ENCODE peak calls at places on chromosomes 6 and 20, in eight cellular contexts. One of them, this sample, is unnamed.

GRCh38 chr6:37033255-37033654 is 27.8 kb downstream of the FGD2 start:
- DNase-seq in fibroblast of lung: no peak
- DNase-seq in breast epithelium: no peak
- DNase-seq in psoas muscle: no peak
- DNase-seq in HCT116: no peak
- DNase-seq in left lung: no peak
- DNase-seq in PC-9: no peak
- DNase-seq in heart right ventricle: no peak
- DNase-seq in this sample: peak; percentile 91

GRCh38 chr6:43946641-43947363 is 176.8 kb downstream of the VEGFA start:
- DNase-seq in fibroblast of lung: no peak
- DNase-seq in breast epithelium: no peak
- DNase-seq in left lung: no peak
- DNase-seq in PC-9: no peak
- DNase-seq in HCT116: no peak
- DNase-seq in heart right ventricle: no peak
- DNase-seq in psoas muscle: no peak
- DNase-seq in this sample: no peak

GRCh38 chr20:11492391-11492790 is 425.3 kb upstream of the BTBD3 start:
- DNase-seq in breast epithelium: no peak
- DNase-seq in left lung: no peak
- DNase-seq in fibroblast of lung: no peak
- DNase-seq in heart right ventricle: no peak
- DNase-seq in psoas muscle: no peak
- DNase-seq in PC-9: no peak
- DNase-seq in HCT116: no peak
- DNase-seq in this sample: no peak

GRCh38 chr6:169252805-169253189 is 849 bp downstream of the THBS2 start:
- DNase-seq in fibroblast of lung: peak; percentile 41
- DNase-seq in PC-9: no peak
- DNase-seq in breast epithelium: no peak
- DNase-seq in heart right ventricle: no peak
- DNase-seq in psoas muscle: no peak
- DNase-seq in left lung: no peak
- DNase-seq in HCT116: no peak
- DNase-seq in this sample: no peak

GRCh38 chr6:154797857-154798256 is 64.6 kb downstream of the SCAF8 start:
- DNase-seq in HCT116: no peak
- DNase-seq in fibroblast of lung: no peak
- DNase-seq in PC-9: no peak
- DNase-seq in breast epithelium: no peak
- DNase-seq in psoas muscle: no peak
- DNase-seq in heart right ventricle: no peak
- DNase-seq in left lung: no peak
- DNase-seq in this sample: no peak

GRCh38 chr6:43725643-43726580 is 38.3 kb upstream of the MRPS18A start:
- DNase-seq in left lung: no peak
- DNase-seq in heart right ventricle: no peak
- DNase-seq in fibroblast of lung: no peak
- DNase-seq in breast epithelium: no peak
- DNase-seq in PC-9: no peak
- DNase-seq in psoas muscle: no peak
- DNase-seq in HCT116: no peak
- DNase-seq in this sample: peak; percentile 38

GRCh38 chr20:38534756-38535155 is 46.2 kb upstream of the ADIG start:
- DNase-seq in HCT116: no peak
- DNase-seq in left lung: no peak
- DNase-seq in heart right ventricle: no peak
- DNase-seq in fibroblast of lung: no peak
- DNase-seq in breast epithelium: no peak
- DNase-seq in psoas muscle: no peak
- DNase-seq in PC-9: no peak
- DNase-seq in this sample: peak; percentile 35

GRCh38 chr6:14671261-14671681 is 553.7 kb downstream of the CD83 start:
- DNase-seq in fibroblast of lung: peak; percentile 81
- DNase-seq in heart right ventricle: peak; percentile 47
- DNase-seq in PC-9: peak; percentile 78
- DNase-seq in HCT116: no peak
- DNase-seq in left lung: no peak
- DNase-seq in psoas muscle: peak; percentile 62
- DNase-seq in breast epithelium: no peak
- DNase-seq in this sample: no peak

GRCh38 chr6:9168669-9169068 is 733.3 kb upstream of the SLC35B3 start:
- DNase-seq in fibroblast of lung: no peak
- DNase-seq in HCT116: no peak
- DNase-seq in heart right ventricle: no peak
- DNase-seq in breast epithelium: no peak
- DNase-seq in PC-9: no peak
- DNase-seq in psoas muscle: no peak
- DNase-seq in left lung: no peak
- DNase-seq in this sample: no peak

GRCh38 chr6:168366473-168366872 is 46.9 kb upstream of the DACT2 start:
- DNase-seq in breast epithelium: no peak
- DNase-seq in psoas muscle: no peak
- DNase-seq in fibroblast of lung: no peak
- DNase-seq in PC-9: no peak
- DNase-seq in left lung: no peak
- DNase-seq in heart right ventricle: no peak
- DNase-seq in HCT116: no peak
- DNase-seq in this sample: no peak

GRCh38 chr20:59743767-59744485 is 139.6 kb downstream of the PHACTR3 start:
- DNase-seq in PC-9: no peak
- DNase-seq in heart right ventricle: no peak
- DNase-seq in psoas muscle: no peak
- DNase-seq in HCT116: peak; percentile 27
- DNase-seq in fibroblast of lung: no peak
- DNase-seq in left lung: no peak
- DNase-seq in breast epithelium: no peak
- DNase-seq in this sample: no peak

GRCh38 chr6:40425192-40425919 is 161.8 kb downstream of the LRFN2 start:
- DNase-seq in heart right ventricle: peak; percentile 38
- DNase-seq in HCT116: no peak
- DNase-seq in psoas muscle: no peak
- DNase-seq in fibroblast of lung: no peak
- DNase-seq in PC-9: no peak
- DNase-seq in breast epithelium: peak; percentile 84
- DNase-seq in left lung: no peak
- DNase-seq in this sample: no peak

GRCh38 chr20:35561671-35562070 is 19.8 kb downstream of the ERGIC3 start:
- DNase-seq in HCT116: no peak
- DNase-seq in PC-9: no peak
- DNase-seq in left lung: peak; percentile 45
- DNase-seq in psoas muscle: peak; percentile 35
- DNase-seq in fibroblast of lung: no peak
- DNase-seq in breast epithelium: no peak
- DNase-seq in heart right ventricle: no peak
- DNase-seq in this sample: no peak

GRCh38 chr20:24050119-24050518 is 61.5 kb upstream of the GGTLC1 start:
- DNase-seq in left lung: no peak
- DNase-seq in PC-9: no peak
- DNase-seq in fibroblast of lung: no peak
- DNase-seq in heart right ventricle: no peak
- DNase-seq in breast epithelium: no peak
- DNase-seq in psoas muscle: no peak
- DNase-seq in HCT116: no peak
- DNase-seq in this sample: no peak

GRCh38 chr6:18845891-18846290 is 458.7 kb downstream of the RNF144B start:
- DNase-seq in PC-9: no peak
- DNase-seq in fibroblast of lung: no peak
- DNase-seq in heart right ventricle: no peak
- DNase-seq in left lung: no peak
- DNase-seq in breast epithelium: no peak
- DNase-seq in psoas muscle: no peak
- DNase-seq in HCT116: no peak
- DNase-seq in this sample: no peak

GRCh38 chr20:34824026-34824860 is 1.2 kb downstream of the NCOA6 start:
- DNase-seq in breast epithelium: peak; percentile 68
- DNase-seq in fibroblast of lung: peak; percentile 45
- DNase-seq in heart right ventricle: peak; percentile 29
- DNase-seq in left lung: no peak
- DNase-seq in psoas muscle: peak; percentile 63
- DNase-seq in HCT116: peak; percentile 82
- DNase-seq in PC-9: peak; percentile 83
- DNase-seq in this sample: peak; percentile 89

GRCh38 chr6:85983032-85983659 is 340.5 kb upstream of the SYNCRIP start:
- DNase-seq in left lung: no peak
- DNase-seq in fibroblast of lung: no peak
- DNase-seq in PC-9: no peak
- DNase-seq in psoas muscle: no peak
- DNase-seq in breast epithelium: no peak
- DNase-seq in HCT116: no peak
- DNase-seq in heart right ventricle: no peak
- DNase-seq in this sample: no peak

GRCh38 chr6:128630213-128630612 is 109.8 kb upstream of the PTPRK start:
- DNase-seq in left lung: no peak
- DNase-seq in psoas muscle: no peak
- DNase-seq in PC-9: peak; percentile 95
- DNase-seq in fibroblast of lung: no peak
- DNase-seq in heart right ventricle: no peak
- DNase-seq in HCT116: no peak
- DNase-seq in breast epithelium: no peak
- DNase-seq in this sample: no peak

GRCh38 chr6:88963139-88964090 is at the start of gene RNGTT:
- DNase-seq in heart right ventricle: peak; percentile 99
- DNase-seq in fibroblast of lung: peak; percentile 97
- DNase-seq in psoas muscle: peak; percentile 99
- DNase-seq in PC-9: peak; percentile 89
- DNase-seq in left lung: peak; percentile 100
- DNase-seq in breast epithelium: peak; percentile 98
- DNase-seq in HCT116: peak; percentile 94
- DNase-seq in this sample: peak; percentile 98
- TF ChIP-seq CTCF in heart right ventricle: no peak
- TF ChIP-seq CTCF in fibroblast of lung: peak; percentile 1
- TF ChIP-seq CTCF in psoas muscle: no peak
- TF ChIP-seq CTCF in PC-9: no peak
- TF ChIP-seq CTCF in left lung: no peak
- TF ChIP-seq CTCF in breast epithelium: no peak
- TF ChIP-seq CTCF in HCT116: no peak
- TF ChIP-seq CTCF in this sample: no peak

GRCh38 chr6:77620290-77620882 is 32.5 kb upstream of the MEI4 start:
- DNase-seq in breast epithelium: no peak
- DNase-seq in PC-9: no peak
- DNase-seq in heart right ventricle: no peak
- DNase-seq in fibroblast of lung: no peak
- DNase-seq in psoas muscle: no peak
- DNase-seq in left lung: no peak
- DNase-seq in HCT116: peak; percentile 23
- DNase-seq in this sample: peak; percentile 4
- TF ChIP-seq CTCF in breast epithelium: no peak
- TF ChIP-seq CTCF in PC-9: peak; percentile 23
- TF ChIP-seq CTCF in heart right ventricle: peak; percentile 15
- TF ChIP-seq CTCF in fibroblast of lung: no peak
- TF ChIP-seq CTCF in psoas muscle: no peak
- TF ChIP-seq CTCF in left lung: peak; percentile 39
- TF ChIP-seq CTCF in HCT116: peak; percentile 64
- TF ChIP-seq CTCF in this sample: peak; percentile 26

DNA sequence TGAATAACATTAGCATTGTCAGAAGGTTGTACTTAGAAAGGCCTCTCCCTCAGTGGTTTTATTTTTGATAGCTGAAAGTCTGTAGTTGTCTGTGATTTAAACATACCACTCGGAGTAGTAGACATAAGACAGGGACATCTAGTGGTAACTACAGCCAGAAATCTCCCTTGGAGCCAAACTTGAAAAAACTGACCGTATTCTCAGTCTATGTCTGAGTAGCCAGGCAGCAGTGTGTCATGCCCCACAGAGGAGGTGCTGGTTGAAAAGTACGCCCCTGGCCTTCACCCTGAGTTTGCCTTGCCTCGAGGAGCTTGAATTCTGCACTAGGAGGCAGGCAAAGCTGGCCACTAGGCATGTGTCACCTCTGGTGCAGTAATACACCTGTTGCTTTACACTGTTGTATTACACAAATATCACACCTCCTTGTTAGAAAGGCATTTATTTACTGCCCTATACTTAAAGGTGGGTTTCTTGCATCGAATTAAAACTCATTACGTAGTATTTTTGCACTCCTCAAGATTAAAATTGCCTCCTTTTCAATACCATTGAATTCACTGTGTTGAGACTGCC is 20.8 kb downstream of the ZBTB2 start:
- DNase-seq in fibroblast of lung: peak; percentile 54
- DNase-seq in PC-9: no peak
- DNase-seq in HCT116: no peak
- DNase-seq in psoas muscle: no peak
- DNase-seq in left lung: no peak
- DNase-seq in breast epithelium: no peak
- DNase-seq in heart right ventricle: no peak
- DNase-seq in this sample: no peak
- TF ChIP-seq CTCF in fibroblast of lung: peak; percentile 44
- TF ChIP-seq CTCF in PC-9: no peak
- TF ChIP-seq CTCF in HCT116: peak; percentile 40
- TF ChIP-seq CTCF in psoas muscle: no peak
- TF ChIP-seq CTCF in left lung: no peak
- TF ChIP-seq CTCF in breast epithelium: no peak
- TF ChIP-seq CTCF in heart right ventricle: peak; percentile 18
- TF ChIP-seq CTCF in this sample: no peak

GRCh38 chr6:134449781-134450180 is 131.9 kb upstream of the SGK1 start:
- DNase-seq in heart right ventricle: no peak
- DNase-seq in left lung: no peak
- DNase-seq in fibroblast of lung: peak; percentile 88
- DNase-seq in breast epithelium: no peak
- DNase-seq in psoas muscle: no peak
- DNase-seq in HCT116: no peak
- DNase-seq in PC-9: no peak
- DNase-seq in this sample: no peak

GRCh38 chr6:134452901-134453300 is 135.0 kb upstream of the SGK1 start:
- DNase-seq in fibroblast of lung: no peak
- DNase-seq in HCT116: no peak
- DNase-seq in heart right ventricle: no peak
- DNase-seq in psoas muscle: no peak
- DNase-seq in PC-9: no peak
- DNase-seq in left lung: no peak
- DNase-seq in breast epithelium: no peak
- DNase-seq in this sample: no peak

GRCh38 chr6:134453792-134454510 is 136.0 kb upstream of the SGK1 start:
- DNase-seq in breast epithelium: no peak
- DNase-seq in HCT116: no peak
- DNase-seq in heart right ventricle: no peak
- DNase-seq in left lung: no peak
- DNase-seq in fibroblast of lung: no peak
- DNase-seq in PC-9: peak; percentile 55
- DNase-seq in psoas muscle: no peak
- DNase-seq in this sample: no peak

GRCh38 chr6:134449004-134449403 is 131.1 kb upstream of the SGK1 start:
- DNase-seq in breast epithelium: no peak
- DNase-seq in PC-9: no peak
- DNase-seq in left lung: no peak
- DNase-seq in HCT116: no peak
- DNase-seq in fibroblast of lung: no peak
- DNase-seq in psoas muscle: no peak
- DNase-seq in heart right ventricle: no peak
- DNase-seq in this sample: no peak

DNA sequence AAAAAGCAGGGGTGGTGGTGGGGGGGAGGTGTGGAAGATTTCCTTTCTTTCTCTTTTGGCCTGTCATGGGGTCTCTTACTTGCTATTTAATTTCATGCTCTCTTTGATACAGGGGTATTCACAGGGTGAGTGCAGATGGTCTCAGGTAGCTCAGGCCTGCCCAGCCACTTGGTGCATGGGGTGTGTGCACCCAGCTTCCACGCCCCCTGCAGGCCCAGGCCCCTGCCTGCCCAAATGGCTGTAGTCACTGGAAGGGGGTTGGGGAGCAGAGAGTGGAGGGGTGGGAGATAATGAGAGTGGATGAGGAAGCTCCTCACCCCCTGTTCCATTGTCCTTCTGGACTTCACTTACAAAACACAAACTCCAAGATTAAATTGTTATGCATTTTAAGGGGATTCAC is 133.6 kb upstream of the SGK1 start:
- DNase-seq in psoas muscle: no peak
- DNase-seq in breast epithelium: no peak
- DNase-seq in HCT116: no peak
- DNase-seq in PC-9: no peak
- DNase-seq in heart right ventricle: no peak
- DNase-seq in fibroblast of lung: no peak
- DNase-seq in left lung: no peak
- DNase-seq in this sample: no peak
- TF ChIP-seq CTCF in psoas muscle: no peak
- TF ChIP-seq CTCF in breast epithelium: no peak
- TF ChIP-seq CTCF in HCT116: peak; percentile 21
- TF ChIP-seq CTCF in PC-9: no peak
- TF ChIP-seq CTCF in heart right ventricle: no peak
- TF ChIP-seq CTCF in fibroblast of lung: no peak
- TF ChIP-seq CTCF in left lung: no peak
- TF ChIP-seq CTCF in this sample: no peak

This sample was measured in activated CD8-positive, alpha-beta T cell treated with anti-CD3 and anti-CD28 coated beads for 36 hours.